ENCODE peak calls at places on chromosomes 4 and X, in seven cellular contexts. E is progenitor cell of endocrine pancreas; V is CD4-positive, alpha-beta T cell; Y is colonic mucosa; G is lung; I is left ventricle myocardium inferior; S is stomach. W is an unnamed sample.

GRCh38 chr4:13612569-13612968 is 15.0 kb downstream of the BOD1L1 start:
- DNase-seq in E (no peak), Y (no peak), V (no peak), S (no peak), I (no peak), G (no peak), W (no peak)

GRCh38 chr4:184355111-184355604 is 119.2 kb downstream of the IRF2 start:
- DNase-seq in E (no peak), V (no peak), Y (peak; percentile 47), S (no peak), I (no peak), G (peak; percentile 45), W (peak; percentile 54)

GRCh38 chrX:123424546-123424945 is 240.5 kb downstream of the GRIA3 start:
- DNase-seq in V (no peak), S (no peak), E (no peak), G (no peak), I (no peak), Y (no peak), W (no peak)

GRCh38 chrX:39491548-39492297 is 606.0 kb downstream of the BCOR start:
- DNase-seq in Y (peak; percentile 37), I (no peak), V (peak; percentile 22), G (no peak), E (no peak), S (no peak), W (no peak)

GRCh38 chr4:54781771-54782170 is 124.0 kb downstream of the KIT start:
- DNase-seq in E (no peak), S (peak; percentile 37), G (no peak), I (peak; percentile 43), Y (no peak), V (no peak), W (no peak)

GRCh38 chr4:167622481-167623240 is 388.4 kb upstream of the SPOCK3 start:
- DNase-seq in I (peak; percentile 19), G (no peak), E (peak; percentile 57), S (peak; percentile 66), Y (peak; percentile 34), V (no peak), W (peak; percentile 3)

GRCh38 chrX:40156472-40157227 is 58.9 kb upstream of the BCOR start:
- DNase-seq in Y (no peak), S (no peak), V (no peak), I (no peak), G (no peak), E (no peak), W (no peak)

GRCh38 chr4:25161599-25161960 is 1.3 kb upstream of the SEPSECS start:
- DNase-seq in E (no peak), I (no peak), G (no peak), Y (no peak), S (no peak), V (no peak), W (no peak)

GRCh38 chr4:37903901-37904300 is 13.0 kb downstream of the TBC1D1 start:
- DNase-seq in Y (no peak), I (no peak), G (no peak), E (no peak), S (no peak), V (no peak), W (no peak)

GRCh38 chrX:140439455-140439854 is 65.4 kb downstream of the SOX3 start:
- DNase-seq in S (peak; percentile 48), E (peak; percentile 69), G (no peak), V (no peak), Y (no peak), I (no peak), W (no peak)

GRCh38 chrX:102546818-102547493 is 30.4 kb upstream of the TMSB15A start:
- DNase-seq in S (no peak), E (no peak), Y (no peak), G (no peak), V (peak; percentile 0), I (no peak), W (no peak)

GRCh38 chr4:1813915-1814314 is 20.8 kb downstream of the FGFR3 start:
- DNase-seq in I (no peak), E (no peak), S (no peak), G (no peak), Y (no peak), V (no peak), W (no peak)

GRCh38 chrX:153361781-153362397 is 27.9 kb downstream of the ZNF275 start:
- DNase-seq in Y (no peak), E (no peak), I (no peak), S (no peak), G (no peak), V (no peak), W (no peak)

GRCh38 chr4:104616401-104616820 is 121.7 kb upstream of the CXXC4 start:
- DNase-seq in I (peak; percentile 64), E (no peak), V (no peak), G (no peak), Y (no peak), S (no peak), W (no peak)

GRCh38 chr4:118765399-118765798 is 70.5 kb downstream of the SEC24D start:
- DNase-seq in Y (no peak), I (no peak), S (no peak), V (no peak), G (no peak), E (no peak), W (peak; percentile 95)

GRCh38 chr4:139857021-139857420 is 191.4 kb downstream of the MGST2 start:
- DNase-seq in E (no peak), Y (no peak), G (no peak), S (no peak), V (no peak), I (no peak), W (no peak)

GRCh38 chr4:152943673-152944072 is 7.5 kb downstream of the FHDC1 start:
- DNase-seq in I (no peak), E (no peak), V (no peak), S (no peak), G (no peak), Y (no peak), W (no peak)

GRCh38 chr4:41418444-41418843 is 119.5 kb upstream of the LIMCH1 start:
- DNase-seq in G (no peak), V (no peak), I (peak; percentile 82), E (peak; percentile 10), S (no peak), Y (no peak), W (no peak)

GRCh38 chrX:70039758-70040157 is 10.0 kb downstream of the AWAT2 start:
- DNase-seq in I (no peak), V (no peak), Y (no peak), E (no peak), G (no peak), S (no peak), W (no peak)

GRCh38 chrX:12887141-12887540 is 19.3 kb upstream of the TLR8 start:
- DNase-seq in V (no peak), I (no peak), G (no peak), S (no peak), Y (no peak), E (no peak), W (no peak)

GRCh38 chrX:3518870-3519269 is 172.4 kb upstream of the MXRA5 start:
- DNase-seq in S (peak; percentile 25), V (no peak), Y (peak; percentile 20), E (no peak), G (no peak), I (peak; percentile 15), W (peak; percentile 78)

GRCh38 chr4:111136438-111136837 is 513.6 kb upstream of the PITX2 start:
- DNase-seq in S (no peak), I (no peak), Y (no peak), V (no peak), E (no peak), G (no peak), W (no peak)

GRCh38 chr4:146256328-146256727 is 42.0 kb downstream of the REELD1 start:
- DNase-seq in Y (no peak), I (no peak), G (no peak), E (no peak), V (no peak), S (no peak), W (no peak)

GRCh38 chr4:22552802-22553201 is 36.9 kb upstream of the ADGRA3 start:
- DNase-seq in E (no peak), I (no peak), Y (no peak), G (no peak), V (no peak), S (no peak), W (no peak)

GRCh38 chrX:31580227-31580626 is 508.4 kb upstream of the FTHL17 start:
- DNase-seq in I (no peak), S (no peak), V (no peak), G (no peak), Y (no peak), E (no peak), W (no peak)

GRCh38 chrX:3262906-3263305 is 83.5 kb downstream of the MXRA5 start:
- DNase-seq in V (no peak), S (no peak), G (no peak), Y (no peak), I (no peak), E (no peak), W (peak; percentile 50)

GRCh38 chr4:173420324-173420752 is 21.4 kb upstream of the SCRG1 start:
- DNase-seq in I (no peak), V (no peak), E (no peak), S (no peak), G (no peak), Y (no peak), W (no peak)

DNA sequence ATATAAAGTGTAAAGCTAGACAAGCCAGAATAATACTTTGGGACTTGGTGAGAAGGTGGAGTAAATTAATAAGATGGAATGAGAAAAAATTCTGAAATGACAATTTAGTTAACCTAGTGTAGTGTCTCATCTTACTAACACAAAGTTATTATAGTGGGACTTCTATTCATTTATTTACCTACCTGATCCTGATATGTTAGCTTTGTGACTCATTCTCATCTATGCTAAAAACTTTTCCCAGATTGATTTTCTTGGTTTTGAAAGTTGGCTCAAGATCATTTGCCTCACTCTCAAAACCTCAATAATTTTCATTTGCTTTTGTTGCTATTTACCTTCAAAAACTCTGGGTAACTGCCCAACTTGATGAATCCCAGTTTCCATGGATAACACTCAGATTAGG is 698.6 kb downstream of the SH3BGRL start:
- DNase-seq in Y (no peak), V (no peak), S (no peak), G (no peak), E (no peak), I (no peak), W (no peak)
- TF ChIP-seq CTCF in Y (no peak), V (no peak), S (no peak), G (no peak), E (no peak), I (no peak), W (no peak)

GRCh38 chr4:7041851-7042696 is 1.1 kb upstream of the TADA2B start:
- DNase-seq in E (peak; percentile 50), G (peak; percentile 61), Y (peak; percentile 55), I (peak; percentile 63), S (peak; percentile 61), V (no peak), W (no peak)
- TF ChIP-seq CTCF in E (no peak), G (no peak), Y (no peak), I (no peak), S (no peak), V (no peak), W (no peak)

GRCh38 chr4:52107745-52108144 is 56.6 kb downstream of the SPATA18 start:
- DNase-seq in Y (no peak), V (no peak), E (no peak), S (no peak), G (no peak), I (no peak), W (no peak)
- TF ChIP-seq CTCF in Y (no peak), V (no peak), E (peak; percentile 20), S (no peak), G (no peak), I (no peak), W (no peak)

DNA sequence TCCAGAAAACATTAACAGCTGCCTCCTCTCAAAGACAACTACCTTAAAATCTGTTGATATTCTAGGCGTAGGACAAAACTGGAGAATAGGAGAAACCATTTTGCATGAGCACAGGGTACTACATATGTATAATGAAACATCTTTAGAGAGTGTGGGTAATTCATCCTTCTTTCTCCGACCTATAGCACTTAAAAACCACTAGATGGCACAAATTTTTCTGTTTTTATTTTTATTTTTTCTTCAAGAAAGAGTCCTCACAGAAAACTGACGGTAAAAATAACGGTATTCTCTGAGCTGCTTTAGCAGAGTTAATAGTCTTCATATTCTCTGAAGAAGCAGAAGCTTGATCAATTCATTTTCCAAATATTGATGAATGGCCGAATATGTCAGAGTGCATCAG is 14.6 kb downstream of the SMIM31 start:
- DNase-seq in E (no peak), G (no peak), S (no peak), V (no peak), Y (no peak), I (no peak), W (no peak)
- TF ChIP-seq CTCF in E (peak; percentile 56), G (no peak), S (peak; percentile 25), V (no peak), Y (no peak), I (peak; percentile 24), W (peak; percentile 32)